ENCODE peak calls at places on chromosome 11, in six cellular contexts. B is fibroblast of the aortic adventitia, Q is upper lobe of right lung, G is cardiac muscle cell, V is kidney, N is epithelial cell of proximal tubule. F is an unnamed sample.

GRCh38 chr11:128103278-128103873 is 484.0 kb downstream of the ETS1 start:
- DNase-seq in B (no peak), Q (no peak), G (no peak), V (no peak), N (no peak), F (no peak)

GRCh38 chr11:134033696-134034491 is 35.0 kb upstream of the JAM3 start:
- DNase-seq in B (peak), Q (peak), G (peak), V (peak), N (peak), F (no peak)

GRCh38 chr11:116750070-116750718 is 22.6 kb downstream of the BUD13 start:
- DNase-seq in B (no peak), Q (no peak), G (no peak), V (no peak), N (no peak), F (no peak)

GRCh38 chr11:122746050-122746478 is 90.5 kb downstream of the UBASH3B start:
- DNase-seq in B (no peak), Q (peak), G (no peak), V (no peak), N (no peak), F (no peak)

GRCh38 chr11:78195917-78196545 is 7.3 kb downstream of the USP35 start:
- DNase-seq in B (no peak), Q (no peak), G (peak), V (no peak), N (no peak), F (no peak)

GRCh38 chr11:69444381-69445130 is 36.9 kb upstream of the LINC01488 start:
- DNase-seq in B (peak), Q (peak), G (peak), V (peak), N (peak), F (no peak)

GRCh38 chr11:16881766-16882165 is 132.4 kb downstream of the PLEKHA7 start:
- DNase-seq in B (no peak), Q (no peak), G (no peak), V (no peak), N (no peak), F (no peak)

GRCh38 chr11:124716596-124716995 is 23.1 kb upstream of the NRGN start:
- DNase-seq in B (peak), Q (no peak), G (peak), V (no peak), N (no peak), F (no peak)

GRCh38 chr11:18697581-18697980 is 998 bp upstream of the TMEM86A start:
- DNase-seq in B (no peak), Q (no peak), G (no peak), V (no peak), N (no peak), F (no peak)

GRCh38 chr11:77188912-77189491 is 61.0 kb downstream of the MYO7A start:
- DNase-seq in B (no peak), Q (no peak), G (no peak), V (peak), N (no peak), F (no peak)

GRCh38 chr11:1952806-1953482 is 5.8 kb downstream of the MRPL23 start:
- DNase-seq in B (no peak), Q (peak), G (no peak), V (no peak), N (no peak), F (no peak)

GRCh38 chr11:66676279-66676919 is 1.3 kb downstream of the RBM4B start:
- DNase-seq in B (no peak), Q (peak), G (no peak), V (no peak), N (no peak), F (no peak)

GRCh38 chr11:72989727-72990126 is 152.4 kb downstream of the FCHSD2 start:
- DNase-seq in B (peak), Q (no peak), G (peak), V (no peak), N (no peak), F (no peak)

GRCh38 chr11:78406568-78407196 is 10.9 kb downstream of the GAB2 start:
- DNase-seq in B (no peak), Q (no peak), G (no peak), V (no peak), N (no peak), F (no peak)

GRCh38 chr11:126734752-126735151 is 265.8 kb downstream of the KIRREL3 start:
- DNase-seq in B (no peak), Q (no peak), G (no peak), V (no peak), N (no peak), F (no peak)

GRCh38 chr11:29224739-29225384 is 792.0 kb downstream of the KCNA4 start:
- DNase-seq in B (no peak), Q (no peak), G (no peak), V (no peak), N (no peak), F (no peak)

GRCh38 chr11:116890193-116890592 is 52.8 kb upstream of the APOA1 start:
- DNase-seq in B (no peak), Q (no peak), G (no peak), V (no peak), N (no peak), F (no peak)

GRCh38 chr11:77441409-77441808 is 32.5 kb downstream of the PAK1 start:
- DNase-seq in B (no peak), Q (no peak), G (no peak), V (no peak), N (no peak), F (no peak)

GRCh38 chr11:128373011-128373410 is 214.3 kb downstream of the ETS1 start:
- DNase-seq in B (no peak), Q (no peak), G (no peak), V (no peak), N (no peak), F (no peak)

GRCh38 chr11:488579-488978 is 18.5 kb downstream of the RNH1 start:
- DNase-seq in B (no peak), Q (no peak), G (no peak), V (no peak), N (no peak), F (no peak)

GRCh38 chr11:123690490-123690889 is 36.1 kb upstream of the SCN3B start:
- DNase-seq in B (peak), Q (no peak), G (peak), V (no peak), N (no peak), F (no peak)

GRCh38 chr11:75717608-75718403 is at the start of gene MOGAT2:
- DNase-seq in B (no peak), Q (no peak), G (no peak), V (no peak), N (no peak), F (no peak)

GRCh38 chr11:76613901-76614300 is 56.6 kb downstream of the LRRC32 start:
- DNase-seq in B (no peak), Q (no peak), G (no peak), V (no peak), N (no peak), F (no peak)

GRCh38 chr11:13962562-13963168 is at the start of gene SPON1:
- DNase-seq in B (peak), Q (peak), G (peak), V (peak), N (no peak), F (peak)

GRCh38 chr11:69013009-69013951 is at the start of gene MRGPRF:
- DNase-seq in B (peak), Q (peak), G (peak), V (peak), N (no peak), F (no peak)

GRCh38 chr11:10439924-10440323 is 15.1 kb upstream of the AMPD3 start:
- DNase-seq in B (no peak), Q (no peak), G (no peak), V (no peak), N (no peak), F (no peak)

GRCh38 chr11:8624698-8625097 is 30.7 kb upstream of the STK33 start:
- DNase-seq in B (no peak), Q (no peak), G (no peak), V (no peak), N (no peak), F (no peak)

GRCh38 chr11:126312903-126313460 is 9.1 kb downstream of the DCPS start:
- DNase-seq in B (no peak), Q (no peak), G (no peak), V (no peak), N (no peak), F (no peak)

GRCh38 chr11:12156301-12157140 is 46.1 kb downstream of the MICAL2 start:
- DNase-seq in B (peak), Q (no peak), G (no peak), V (no peak), N (no peak), F (no peak)

GRCh38 chr11:34355726-34356125 is 2.1 kb downstream of the ABTB2 start:
- DNase-seq in B (no peak), Q (no peak), G (no peak), V (no peak), N (no peak), F (no peak)

GRCh38 chr11:34356918-34357645 is 728 bp downstream of the ABTB2 start:
- DNase-seq in B (peak), Q (peak), G (peak), V (peak), N (no peak), F (peak)

GRCh38 chr11:34356576-34356917 is 1.3 kb downstream of the ABTB2 start:
- DNase-seq in B (peak), Q (peak), G (peak), V (peak), N (no peak), F (no peak)

GRCh38 chr11:34354782-34355181 is 3.0 kb downstream of the ABTB2 start:
- DNase-seq in B (peak), Q (no peak), G (no peak), V (no peak), N (no peak), F (no peak)

DNA sequence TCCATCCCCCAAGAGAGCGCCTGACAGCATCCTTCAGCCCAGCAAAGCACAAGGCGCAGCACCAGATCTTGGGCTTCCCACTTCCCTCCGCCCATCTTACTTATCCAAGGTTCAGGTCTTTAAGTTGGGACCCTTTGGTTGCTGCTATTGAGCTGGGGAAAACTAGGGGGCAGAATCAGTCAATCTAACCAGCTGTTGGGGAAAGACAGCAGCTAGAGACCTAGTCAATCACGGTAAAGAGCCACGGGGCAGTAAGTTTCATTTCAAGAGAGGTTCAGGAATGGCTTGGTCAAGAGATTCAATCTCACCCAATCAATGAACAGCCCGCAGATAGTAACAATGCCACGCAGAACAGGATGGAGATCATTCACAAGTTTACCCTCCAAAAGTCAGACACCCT is 1.7 kb downstream of the ABTB2 start:
- DNase-seq in B (no peak), Q (no peak), G (no peak), V (no peak), N (no peak), F (no peak)
- TF ChIP-seq CTCF in B (no peak), Q (no peak), G (no peak), V (no peak), N (peak), F (no peak)

DNA sequence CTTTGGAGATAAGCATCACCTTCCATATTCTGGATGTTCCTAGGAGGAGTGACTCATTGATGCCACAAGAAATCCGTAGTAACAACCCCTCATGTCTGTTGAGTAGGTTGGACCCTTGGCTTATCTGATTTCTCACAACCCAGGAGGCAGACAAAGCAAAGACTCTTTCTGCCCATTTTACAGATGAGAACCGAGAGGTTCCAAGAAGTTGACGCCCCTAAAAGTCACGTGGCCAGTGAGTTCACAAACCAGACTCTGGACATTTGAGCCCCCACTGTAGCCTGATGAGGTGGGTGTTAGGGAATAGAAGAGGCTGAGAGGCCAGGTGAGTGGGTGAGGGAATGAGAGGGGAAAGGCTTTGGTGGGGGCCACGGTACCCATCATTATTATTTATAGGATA is 70.3 kb downstream of the TSPAN18 start:
- DNase-seq in B (no peak), Q (no peak), G (no peak), V (peak), N (no peak), F (no peak)
- TF ChIP-seq CTCF in B (no peak), Q (no peak), G (no peak), V (no peak), N (no peak), F (no peak)

GRCh38 chr11:114892381-114893197 is 214.3 kb downstream of the NXPE2 start:
- DNase-seq in B (no peak), Q (no peak), G (no peak), V (no peak), N (no peak), F (no peak)
- TF ChIP-seq CTCF in B (no peak), Q (peak), G (no peak), V (no peak), N (peak), F (peak)

DNA sequence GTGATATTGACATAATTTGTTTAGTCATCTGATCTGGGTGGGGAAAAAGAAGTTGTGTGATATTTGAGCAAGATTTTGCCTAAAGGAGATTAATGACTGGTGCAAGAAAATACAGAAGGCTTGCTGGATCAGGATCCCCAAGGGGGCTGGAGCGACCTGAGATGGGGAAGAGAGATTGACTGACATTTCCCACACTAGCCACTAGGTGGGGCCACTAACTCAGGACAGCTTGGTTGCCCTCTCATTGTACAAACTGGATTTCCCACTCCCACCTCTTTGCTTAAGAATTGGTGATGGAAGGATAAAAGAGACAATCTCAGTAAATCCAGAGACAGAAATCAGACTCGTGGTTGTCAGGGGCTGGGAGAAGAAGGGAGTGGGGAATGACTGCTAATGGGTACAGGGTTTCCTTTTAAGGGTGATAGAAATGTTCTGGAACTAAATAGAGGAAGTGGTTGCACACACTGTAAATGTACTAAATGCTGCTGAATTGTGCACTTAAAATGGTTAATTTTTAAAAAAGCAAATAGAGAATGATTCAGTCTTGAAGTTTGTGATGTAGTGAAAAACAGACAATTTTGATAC is 50.7 kb downstream of the CTTN start:
- DNase-seq in B (no peak), Q (no peak), G (no peak), V (no peak), N (no peak), F (no peak)
- TF ChIP-seq CTCF in B (peak), Q (peak), G (peak), V (no peak), N (peak), F (peak)

GRCh38 chr11:119486016-119486415 is 63.0 kb upstream of the THY1 start:
- DNase-seq in B (no peak), Q (no peak), G (no peak), V (peak), N (no peak), F (no peak)

GRCh38 chr11:119483341-119483880 is 60.4 kb upstream of the THY1 start:
- DNase-seq in B (no peak), Q (no peak), G (no peak), V (no peak), N (no peak), F (peak)

GRCh38 chr11:119483881-119484371 is 61.0 kb upstream of the THY1 start:
- DNase-seq in B (no peak), Q (no peak), G (no peak), V (no peak), N (no peak), F (peak)

GRCh38 chr11:119486691-119487259 is 63.8 kb upstream of the THY1 start:
- DNase-seq in B (no peak), Q (no peak), G (no peak), V (peak), N (no peak), F (peak)

GRCh38 chr11:119484741-119485605 is 62.0 kb upstream of the THY1 start:
- DNase-seq in B (no peak), Q (no peak), G (no peak), V (no peak), N (no peak), F (peak)
- TF ChIP-seq CTCF in B (peak), Q (no peak), G (peak), V (no peak), N (peak), F (peak)

DNA sequence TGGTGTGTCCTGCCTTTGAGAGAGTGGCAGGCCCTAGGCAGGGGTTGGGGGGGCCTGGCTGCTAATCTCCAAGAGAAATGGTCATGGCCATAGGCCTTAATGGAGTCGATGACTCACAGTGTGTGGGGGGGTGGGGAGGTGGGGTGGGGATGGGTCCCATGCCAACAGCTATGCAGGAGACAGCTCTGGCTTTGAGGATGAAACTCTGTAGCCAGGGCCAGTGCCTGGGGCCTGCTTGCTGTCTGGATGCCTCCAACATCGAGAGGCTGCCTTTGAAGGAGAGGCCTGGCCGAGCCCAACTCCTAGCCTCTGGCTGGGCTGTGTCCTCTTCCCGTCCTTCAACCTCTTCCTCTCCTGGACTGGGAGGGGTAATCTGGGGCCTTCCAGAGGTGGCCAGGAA is 23.9 kb upstream of the TSPAN18 start:
- DNase-seq in B (no peak), Q (no peak), G (peak), V (no peak), N (no peak), F (no peak)
- TF ChIP-seq CTCF in B (no peak), Q (no peak), G (no peak), V (no peak), N (no peak), F (no peak)

DNA sequence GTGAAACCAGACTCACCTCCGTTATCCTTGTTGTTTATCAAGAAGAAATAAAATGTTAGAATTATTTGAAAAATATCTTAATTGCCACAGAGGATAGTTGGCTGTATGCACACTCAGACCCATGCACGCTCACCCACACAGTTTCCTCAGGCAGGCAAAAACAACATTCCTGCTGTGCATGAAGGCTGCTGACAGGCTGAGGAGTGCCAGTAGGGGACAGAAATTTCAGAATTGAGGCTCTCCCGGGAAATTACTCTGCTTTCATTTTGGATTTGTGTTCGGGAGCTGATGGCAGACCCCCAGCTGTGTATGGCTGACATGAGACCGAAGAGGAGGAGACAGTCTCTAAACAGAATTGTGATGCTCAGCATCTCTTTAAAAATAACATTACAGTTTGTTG is 87.5 kb downstream of the AMOTL1 start:
- DNase-seq in B (no peak), Q (no peak), G (peak), V (no peak), N (no peak), F (no peak)
- TF ChIP-seq CTCF in B (no peak), Q (no peak), G (no peak), V (no peak), N (no peak), F (no peak)

GRCh38 chr11:65571940-65572339 is 398 bp upstream of the FAM89B start:
- DNase-seq in B (peak), Q (no peak), G (peak), V (no peak), N (no peak), F (no peak)
- TF ChIP-seq CTCF in B (peak), Q (peak), G (peak), V (peak), N (peak), F (peak)

F was measured in type B pancreatic cell.